ENCODE peak calls at places on chromosomes 6 and 20, in seven cellular contexts. M is BE2C; O is CD8-positive, alpha-beta T cell; W is aorta; I is heart right ventricle; F is spleen; C is osteoblast. D is an unnamed sample.

GRCh38 chr6:71194730-71195129 is 93.9 kb upstream of the OGFRL1 start:
- DNase-seq in W (no peak), M (no peak), I (no peak), C (no peak), F (no peak), O (no peak), D (no peak)

GRCh38 chr6:100230115-100230975 is 234.4 kb downstream of the SIM1 start:
- DNase-seq in F (no peak), C (no peak), I (no peak), M (no peak), O (no peak), W (no peak), D (no peak)

GRCh38 chr20:58216334-58216733 is 12.1 kb downstream of the ANKRD60 start:
- DNase-seq in I (no peak), M (no peak), W (no peak), O (no peak), C (no peak), F (no peak), D (no peak)

GRCh38 chr6:32170294-32170693 is 5.6 kb downstream of the AGPAT1 start:
- DNase-seq in F (peak; percentile 58), C (peak; percentile 77), O (no peak), W (peak; percentile 19), I (no peak), M (no peak), D (no peak)

GRCh38 chr20:57377350-57377749 is 13.8 kb upstream of the RBM38 start:
- DNase-seq in I (no peak), M (no peak), F (no peak), C (no peak), W (no peak), O (no peak), D (no peak)

GRCh38 chr6:168914070-168914469 is 339.6 kb downstream of the THBS2 start:
- DNase-seq in O (no peak), W (no peak), F (no peak), M (no peak), C (no peak), I (no peak), D (no peak)

GRCh38 chr6:98463038-98463437 is 371.3 kb upstream of the POU3F2 start:
- DNase-seq in W (no peak), C (no peak), I (no peak), M (no peak), O (no peak), F (no peak), D (no peak)

GRCh38 chr6:2733324-2733723 is 17.4 kb downstream of the MYLK4 start:
- DNase-seq in M (no peak), I (peak; percentile 64), O (no peak), W (peak; percentile 92), C (no peak), F (peak; percentile 90), D (no peak)

GRCh38 chr20:49880724-49881445 is 34.4 kb downstream of the SPATA2 start:
- DNase-seq in M (no peak), C (no peak), F (no peak), O (no peak), W (no peak), I (no peak), D (no peak)

GRCh38 chr6:32181890-32182529 is 2.0 kb downstream of the AGER start:
- DNase-seq in M (no peak), O (no peak), F (no peak), I (no peak), W (no peak), C (peak; percentile 71), D (no peak)

GRCh38 chr20:5008743-5009142 is 7.4 kb upstream of the SLC23A2 start:
- DNase-seq in W (peak; percentile 66), F (no peak), O (no peak), M (no peak), C (peak; percentile 44), I (peak; percentile 5), D (no peak)

GRCh38 chr6:54431466-54431865 is 123.2 kb downstream of the TINAG start:
- DNase-seq in I (no peak), O (no peak), M (no peak), C (no peak), F (no peak), W (no peak), D (no peak)

GRCh38 chr6:16362296-16362695 is 123.9 kb downstream of the GMPR start:
- DNase-seq in I (no peak), W (no peak), O (no peak), M (no peak), C (no peak), F (no peak), D (no peak)

GRCh38 chr6:132400641-132401119 is 595 bp downstream of the MOXD1 start:
- DNase-seq in M (no peak), C (peak; percentile 77), I (no peak), O (no peak), F (no peak), W (no peak), D (no peak)

GRCh38 chr6:139855741-139856206 is 481.3 kb upstream of the CITED2 start:
- DNase-seq in I (no peak), O (no peak), F (no peak), C (no peak), M (no peak), W (no peak), D (no peak)

GRCh38 chr20:31788578-31788977 is 30.6 kb upstream of the MYLK2 start:
- DNase-seq in M (no peak), F (no peak), O (no peak), I (no peak), C (peak; percentile 71), W (no peak), D (no peak)

GRCh38 chr6:134178230-134179044 is 126.0 kb upstream of the SLC2A12 start:
- DNase-seq in C (peak; percentile 95), M (peak; percentile 87), F (peak; percentile 89), O (peak; percentile 74), I (peak; percentile 92), W (peak; percentile 86), D (peak; percentile 81)

GRCh38 chr6:169847773-169848380 is 96.5 kb downstream of the ERMARD start:
- DNase-seq in F (peak; percentile 56), C (peak; percentile 54), W (no peak), I (no peak), M (no peak), O (no peak), D (no peak)

GRCh38 chr20:50312682-50313187 is 122.1 kb downstream of the CEBPB start:
- DNase-seq in F (no peak), C (peak; percentile 89), O (no peak), W (peak; percentile 92), M (no peak), I (peak; percentile 83), D (no peak)

GRCh38 chr6:70954750-70955149 is 2.1 kb downstream of the B3GAT2 start:
- DNase-seq in M (no peak), F (no peak), W (no peak), I (no peak), O (no peak), C (no peak), D (no peak)

GRCh38 chr6:137283940-137284910 is 65.0 kb upstream of the IFNGR1 start:
- DNase-seq in O (no peak), C (no peak), I (no peak), M (no peak), F (no peak), W (no peak), D (no peak)

GRCh38 chr6:125363360-125364121 is 61.8 kb upstream of the HDDC2 start:
- DNase-seq in I (peak; percentile 86), O (no peak), F (peak; percentile 72), W (peak; percentile 77), M (peak; percentile 65), C (peak; percentile 73), D (no peak)

GRCh38 chr20:12173333-12173732 is 255.6 kb downstream of the BTBD3 start:
- DNase-seq in M (no peak), F (no peak), C (no peak), O (no peak), I (no peak), W (no peak), D (no peak)

GRCh38 chr20:12177657-12178293 is 260.1 kb downstream of the BTBD3 start:
- DNase-seq in O (no peak), W (no peak), I (no peak), C (no peak), F (no peak), M (peak; percentile 47), D (no peak)

GRCh38 chr20:12179692-12180091 is 262.0 kb downstream of the BTBD3 start:
- DNase-seq in W (no peak), F (no peak), M (no peak), C (no peak), O (no peak), I (no peak), D (no peak)

GRCh38 chr20:12171927-12172581 is 254.4 kb downstream of the BTBD3 start:
- DNase-seq in C (no peak), W (no peak), F (no peak), M (no peak), I (peak; percentile 23), O (no peak), D (no peak)

GRCh38 chr20:12175538-12175937 is 257.8 kb downstream of the BTBD3 start:
- DNase-seq in M (no peak), F (no peak), I (no peak), W (no peak), O (no peak), C (no peak), D (no peak)
- H3K9me3 ChIP-seq in M (no peaks in the 10 kb centered on the region), F (no peaks in the 10 kb centered on the region), I (no peaks in the 10 kb centered on the region), W (no peaks in the 10 kb centered on the region), O (no peaks in the 10 kb centered on the region), C (no peaks in the 10 kb centered on the region), D (no peaks in the 10 kb centered on the region)

DNA sequence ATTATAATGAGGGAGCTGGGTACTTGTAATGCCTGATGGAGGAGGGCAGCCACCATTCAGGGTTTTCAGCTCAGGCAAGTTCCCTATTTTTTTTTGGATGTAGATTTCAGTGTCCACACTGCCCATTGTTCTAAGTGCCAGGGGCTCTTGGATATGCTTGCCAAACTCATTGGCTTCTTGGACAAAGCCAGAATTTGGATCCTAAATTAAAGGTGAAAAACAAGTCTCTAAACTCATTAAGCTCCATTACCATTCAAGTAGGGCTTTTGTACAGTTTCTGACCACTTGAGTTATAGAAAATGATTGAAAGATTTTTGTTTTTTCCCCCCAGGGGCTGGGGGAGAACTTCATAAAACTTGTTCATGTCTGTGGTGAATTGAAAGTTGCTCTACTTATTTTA is 45.8 kb downstream of the TIAM2 start:
- DNase-seq in W (no peak), O (no peak), I (no peak), F (no peak), C (no peak), M (no peak), D (no peak)
- H3K9me3 ChIP-seq in W (no peaks in the 10 kb centered on the region), O (no peaks in the 10 kb centered on the region), I (no peaks in the 10 kb centered on the region), F (no peaks in the 10 kb centered on the region), C (no peaks in the 10 kb centered on the region), M (no peaks in the 10 kb centered on the region), D (no peaks in the 10 kb centered on the region)

GRCh38 chr20:55597526-55597925 is 407.8 kb downstream of the CBLN4 start:
- DNase-seq in M (no peak), F (no peak), I (no peak), O (no peak), W (no peak), C (no peak), D (no peak)

GRCh38 chr20:55592866-55593265 is 412.5 kb downstream of the CBLN4 start:
- DNase-seq in C (no peak), I (no peak), F (no peak), W (no peak), M (no peak), O (no peak), D (no peak)
- H3K9me3 ChIP-seq in C (no peaks in the 10 kb centered on the region), I (no peaks in the 10 kb centered on the region), F (no peaks in the 10 kb centered on the region), W (no peaks in the 10 kb centered on the region), M (no peaks in the 10 kb centered on the region), O (no peaks in the 10 kb centered on the region), D (no peaks in the 10 kb centered on the region)

DNA sequence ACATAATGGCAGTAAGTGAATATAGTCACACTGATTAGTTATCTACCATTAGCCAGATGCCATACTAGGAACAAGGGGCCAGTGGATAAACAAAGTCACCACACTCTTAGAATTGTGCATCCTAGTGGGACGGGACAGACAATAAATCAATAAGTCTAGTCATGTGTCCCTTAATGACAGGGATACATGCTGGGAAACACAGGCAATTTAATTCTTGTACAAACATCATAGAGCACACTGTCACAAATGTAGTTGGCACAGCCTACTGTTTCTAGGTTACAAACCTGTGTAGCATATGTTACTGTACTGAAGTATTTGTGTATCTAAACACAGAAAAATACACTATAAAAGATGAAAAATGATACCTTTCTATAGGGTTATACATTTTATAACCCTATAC is 123.0 kb upstream of the FAM184A start:
- DNase-seq in I (no peak), M (no peak), O (no peak), C (no peak), F (no peak), W (no peak), D (no peak)
- H3K9me3 ChIP-seq in I (no peaks in the 10 kb centered on the region), M (no peaks in the 10 kb centered on the region), O (no peaks in the 10 kb centered on the region), C (no peaks in the 10 kb centered on the region), F (no peaks in the 10 kb centered on the region), W (no peaks in the 10 kb centered on the region), D (no peaks in the 10 kb centered on the region)

D was measured in T-helper 17 cell.